ENCODE peak calls at places on chromosomes 1 and 21, in seven cellular contexts. I is SHP77, S is EH, B is NAMALWA, M is T1000, W is posterior cingulate gyrus, D is GM12891. Z is an unnamed sample.

GRCh38 chr1:103274886-103275285 is 166.6 kb upstream of the COL11A1 start:
- DNase-seq in I (no peak), S (peak), B (no peak), M (no peak), W (no peak), D (no peak), Z (peak)

GRCh38 chr1:160093069-160093395 is 5.4 kb downstream of the IGSF8 start:
- DNase-seq in I (no peak), S (no peak), B (no peak), M (no peak), W (no peak), D (no peak), Z (no peak)

GRCh38 chr1:18970358-18970757 is 13.9 kb upstream of the IFFO2 start:
- DNase-seq in I (no peak), S (no peak), B (no peak), M (no peak), W (no peak), D (no peak), Z (no peak)

GRCh38 chr1:32695098-32695904 is 7.3 kb downstream of the SYNC start:
- DNase-seq in I (peak), S (peak), B (no peak), M (peak), W (no peak), D (no peak), Z (peak)

GRCh38 chr1:5976231-5976630 is 16.0 kb downstream of the NPHP4 start:
- DNase-seq in I (no peak), S (no peak), B (no peak), M (no peak), W (no peak), D (no peak), Z (no peak)

GRCh38 chr1:15154480-15155036 is 1.0 kb downstream of the TMEM51 start:
- DNase-seq in I (no peak), S (peak), B (no peak), M (peak), W (no peak), D (peak), Z (peak)

GRCh38 chr1:246537887-246538286 is 28.2 kb downstream of the TFB2M start:
- DNase-seq in I (no peak), S (no peak), B (no peak), M (no peak), W (no peak), D (no peak), Z (no peak)

GRCh38 chr1:227170361-227171166 is 147.7 kb downstream of the CDC42BPA start:
- DNase-seq in I (no peak), S (peak), B (no peak), M (no peak), W (no peak), D (no peak), Z (peak)

GRCh38 chr1:240005997-240006650 is 85.6 kb upstream of the FMN2 start:
- DNase-seq in I (no peak), S (no peak), B (no peak), M (no peak), W (no peak), D (no peak), Z (no peak)

GRCh38 chr1:184297244-184297750 is 89.5 kb upstream of the C1orf21 start:
- DNase-seq in I (no peak), S (no peak), B (no peak), M (no peak), W (no peak), D (no peak), Z (peak)

GRCh38 chr1:44970317-44970716 is 16.1 kb downstream of the EIF2B3 start:
- DNase-seq in I (no peak), S (peak), B (no peak), M (no peak), W (no peak), D (no peak), Z (peak)

GRCh38 chr1:21100496-21100895 is 76.2 kb downstream of the EIF4G3 start:
- DNase-seq in I (no peak), S (no peak), B (no peak), M (no peak), W (no peak), D (no peak), Z (peak)

GRCh38 chr1:244730153-244730933 is 77.4 kb downstream of the DESI2 start:
- DNase-seq in I (no peak), S (peak), B (no peak), M (peak), W (peak), D (no peak), Z (peak)

GRCh38 chr1:232186936-232187335 is 443.0 kb downstream of the SIPA1L2 start:
- DNase-seq in I (no peak), S (peak), B (no peak), M (peak), W (no peak), D (no peak), Z (no peak)

GRCh38 chr1:175373786-175374623 is 181.4 kb upstream of the KIAA0040 start:
- DNase-seq in I (peak), S (peak), B (peak), M (no peak), W (peak), D (no peak), Z (peak)

GRCh38 chr1:118148034-118148433 is 37.0 kb downstream of the SPAG17 start:
- DNase-seq in I (no peak), S (peak), B (no peak), M (no peak), W (no peak), D (no peak), Z (peak)

GRCh38 chr1:116139592-116140134 is 28.5 kb downstream of the MAB21L3 start:
- DNase-seq in I (no peak), S (no peak), B (no peak), M (no peak), W (no peak), D (no peak), Z (no peak)

GRCh38 chr1:179003474-179004066 is 22.1 kb upstream of the FAM20B start:
- DNase-seq in I (no peak), S (no peak), B (no peak), M (no peak), W (no peak), D (no peak), Z (no peak)

GRCh38 chr1:197008861-197009260 is 31.5 kb downstream of the CFHR5 start:
- DNase-seq in I (no peak), S (no peak), B (no peak), M (no peak), W (no peak), D (no peak), Z (no peak)

GRCh38 chr1:206962269-206962668 is 8.0 kb downstream of the FCAMR start:
- DNase-seq in I (no peak), S (no peak), B (no peak), M (no peak), W (no peak), D (no peak), Z (no peak)

GRCh38 chr1:30379684-30380624 is 343.4 kb downstream of the MATN1 start:
- DNase-seq in I (peak), S (peak), B (peak), M (peak), W (peak), D (peak), Z (peak)

GRCh38 chr21:29245104-29245643 is 53.5 kb upstream of the BACH1 start:
- DNase-seq in I (peak), S (no peak), B (no peak), M (no peak), W (no peak), D (no peak), Z (no peak)

GRCh38 chr1:200903793-200904192 is 9.1 kb downstream of the INAVA start:
- DNase-seq in I (no peak), S (no peak), B (no peak), M (no peak), W (no peak), D (no peak), Z (no peak)

GRCh38 chr1:184191181-184191601 is 139.7 kb downstream of the TSEN15 start:
- DNase-seq in I (no peak), S (peak), B (no peak), M (no peak), W (peak), D (no peak), Z (peak)

GRCh38 chr1:147504801-147505303 is 36.4 kb upstream of the BCL9 start:
- DNase-seq in I (peak), S (peak), B (no peak), M (no peak), W (no peak), D (no peak), Z (peak)

GRCh38 chr1:203534526-203534925 is 40.6 kb downstream of the OPTC start:
- DNase-seq in I (no peak), S (peak), B (no peak), M (peak), W (no peak), D (no peak), Z (peak)

GRCh38 chr21:14968821-14969220 is 96.0 kb downstream of the NRIP1 start:
- DNase-seq in I (no peak), S (peak), B (no peak), M (no peak), W (no peak), D (no peak), Z (peak)

GRCh38 chr1:71464016-71464415 is 383.2 kb upstream of the ZRANB2 start:
- DNase-seq in I (no peak), S (peak), B (no peak), M (no peak), W (no peak), D (no peak), Z (no peak)

GRCh38 chr1:153940756-153941155 is 5.8 kb downstream of the DENND4B start:
- DNase-seq in I (no peak), S (no peak), B (no peak), M (no peak), W (no peak), D (no peak), Z (no peak)

GRCh38 chr1:241605146-241605805 is 34.9 kb downstream of the CHML start:
- DNase-seq in I (no peak), S (no peak), B (peak), M (no peak), W (no peak), D (no peak), Z (no peak)

GRCh38 chr1:151511636-151512215 is 539 bp downstream of the CGN start:
- DNase-seq in I (peak), S (peak), B (peak), M (no peak), W (peak), D (no peak), Z (no peak)

GRCh38 chr1:47478090-47478489 is 40.2 kb downstream of the FOXD2 start:
- DNase-seq in I (no peak), S (no peak), B (no peak), M (no peak), W (no peak), D (no peak), Z (peak)

GRCh38 chr1:93723733-93724270 is 42.2 kb upstream of the BCAR3 start:
- DNase-seq in I (no peak), S (no peak), B (no peak), M (no peak), W (no peak), D (no peak), Z (no peak)

GRCh38 chr21:32411366-32412161 is 942 bp upstream of the EVA1C start:
- DNase-seq in I (no peak), S (peak), B (no peak), M (peak), W (peak), D (no peak), Z (peak)

GRCh38 chr1:93021539-93022134 is 57.4 kb upstream of the MTF2 start:
- DNase-seq in I (peak), S (peak), B (peak), M (no peak), W (no peak), D (peak), Z (peak)

GRCh38 chr1:5751833-5752714 is 240.2 kb downstream of the NPHP4 start:
- DNase-seq in I (no peak), S (no peak), B (no peak), M (no peak), W (no peak), D (no peak), Z (no peak)

GRCh38 chr1:95353185-95353584 is 119.2 kb downstream of the RWDD3 start:
- DNase-seq in I (peak), S (no peak), B (no peak), M (no peak), W (no peak), D (no peak), Z (no peak)

GRCh38 chr1:3404301-3404700 is 50.2 kb upstream of the ARHGEF16 start:
- DNase-seq in I (no peak), S (no peak), B (no peak), M (no peak), W (no peak), D (no peak), Z (no peak)

GRCh38 chr1:91731815-91732214 is 154.1 kb downstream of the TGFBR3 start:
- DNase-seq in I (no peak), S (no peak), B (no peak), M (no peak), W (no peak), D (no peak), Z (peak)

Z was measured in iris pigment epithelial cell.